ENCODE peak calls at places on chromosome 1, in six cellular contexts. One of them, this sample, is unnamed.

GRCh38 chr1:225677350-225678124 is 24.6 kb upstream of the ENAH start:
- DNase-seq in H1: peak; percentile 79
- DNase-seq in mesendoderm: peak; percentile 46
- DNase-seq in neuronal stem cell: no peak
- DNase-seq in IMR-90: no peak
- DNase-seq in mesenchymal stem cell: no peak
- DNase-seq in this sample: peak; percentile 70

GRCh38 chr1:42938596-42939184 is 20.0 kb downstream of the SLC2A1 start:
- DNase-seq in H1: no peak
- DNase-seq in mesendoderm: no peak
- DNase-seq in mesenchymal stem cell: no peak
- DNase-seq in IMR-90: no peak
- DNase-seq in neuronal stem cell: no peak
- DNase-seq in this sample: no peak

GRCh38 chr1:225343618-225344017 is 84.2 kb downstream of the LBR start:
- DNase-seq in mesendoderm: no peak
- DNase-seq in mesenchymal stem cell: peak; percentile 17
- DNase-seq in H1: no peak
- DNase-seq in IMR-90: peak; percentile 1
- DNase-seq in neuronal stem cell: no peak
- DNase-seq in this sample: no peak

GRCh38 chr1:99173282-99173681 is 91.0 kb upstream of the PLPPR4 start:
- DNase-seq in H1: no peak
- DNase-seq in neuronal stem cell: no peak
- DNase-seq in mesenchymal stem cell: no peak
- DNase-seq in IMR-90: peak; percentile 3
- DNase-seq in mesendoderm: no peak
- DNase-seq in this sample: no peak

GRCh38 chr1:207824691-207825090 is 72.8 kb downstream of the CD46 start:
- DNase-seq in neuronal stem cell: no peak
- DNase-seq in mesenchymal stem cell: peak; percentile 59
- DNase-seq in mesendoderm: no peak
- DNase-seq in IMR-90: no peak
- DNase-seq in H1: no peak
- DNase-seq in this sample: no peak

GRCh38 chr1:224245188-224245587 is 62.1 kb downstream of the DEGS1 start:
- DNase-seq in H1: no peak
- DNase-seq in mesendoderm: no peak
- DNase-seq in IMR-90: peak; percentile 55
- DNase-seq in neuronal stem cell: no peak
- DNase-seq in mesenchymal stem cell: peak; percentile 46
- DNase-seq in this sample: no peak

GRCh38 chr1:55288245-55288644 is 73.1 kb upstream of the USP24 start:
- DNase-seq in neuronal stem cell: no peak
- DNase-seq in H1: no peak
- DNase-seq in mesendoderm: no peak
- DNase-seq in mesenchymal stem cell: no peak
- DNase-seq in IMR-90: no peak
- DNase-seq in this sample: no peak

GRCh38 chr1:225998560-225999226 is 450 bp downstream of the SDE2 start:
- DNase-seq in neuronal stem cell: no peak
- DNase-seq in mesenchymal stem cell: peak; percentile 57
- DNase-seq in IMR-90: peak; percentile 57
- DNase-seq in mesendoderm: no peak
- DNase-seq in H1: no peak
- DNase-seq in this sample: no peak

GRCh38 chr1:8169364-8170058 is 143.4 kb upstream of the ERRFI1 start:
- DNase-seq in neuronal stem cell: no peak
- DNase-seq in mesenchymal stem cell: peak; percentile 79
- DNase-seq in mesendoderm: peak; percentile 79
- DNase-seq in H1: no peak
- DNase-seq in IMR-90: peak; percentile 89
- DNase-seq in this sample: no peak

GRCh38 chr1:241963722-241964121 is 6.2 kb downstream of the BECN2 start:
- DNase-seq in mesendoderm: no peak
- DNase-seq in IMR-90: no peak
- DNase-seq in mesenchymal stem cell: no peak
- DNase-seq in neuronal stem cell: no peak
- DNase-seq in H1: no peak
- DNase-seq in this sample: no peak

GRCh38 chr1:161008857-161009554 is 11.9 kb downstream of the F11R start:
- DNase-seq in mesendoderm: peak; percentile 70
- DNase-seq in neuronal stem cell: no peak
- DNase-seq in mesenchymal stem cell: peak; percentile 63
- DNase-seq in IMR-90: peak; percentile 31
- DNase-seq in H1: no peak
- DNase-seq in this sample: no peak

GRCh38 chr1:230747886-230748800 is 955 bp downstream of the CAPN9 start:
- DNase-seq in H1: no peak
- DNase-seq in mesenchymal stem cell: no peak
- DNase-seq in mesendoderm: no peak
- DNase-seq in IMR-90: no peak
- DNase-seq in neuronal stem cell: no peak
- DNase-seq in this sample: no peak

GRCh38 chr1:161730050-161730564 is 8.8 kb downstream of the FCRLB start:
- DNase-seq in mesenchymal stem cell: peak; percentile 62
- DNase-seq in H1: no peak
- DNase-seq in mesendoderm: no peak
- DNase-seq in IMR-90: peak; percentile 72
- DNase-seq in neuronal stem cell: no peak
- DNase-seq in this sample: no peak

GRCh38 chr1:59046730-59047157 is 250.2 kb upstream of the FGGY start:
- DNase-seq in mesendoderm: peak; percentile 19
- DNase-seq in IMR-90: peak; percentile 25
- DNase-seq in neuronal stem cell: no peak
- DNase-seq in H1: no peak
- DNase-seq in mesenchymal stem cell: peak; percentile 57
- DNase-seq in this sample: no peak

GRCh38 chr1:27862004-27862403 is 10.3 kb upstream of the THEMIS2 start:
- DNase-seq in mesenchymal stem cell: no peak
- DNase-seq in mesendoderm: no peak
- DNase-seq in IMR-90: no peak
- DNase-seq in neuronal stem cell: no peak
- DNase-seq in H1: no peak
- DNase-seq in this sample: no peak

DNA sequence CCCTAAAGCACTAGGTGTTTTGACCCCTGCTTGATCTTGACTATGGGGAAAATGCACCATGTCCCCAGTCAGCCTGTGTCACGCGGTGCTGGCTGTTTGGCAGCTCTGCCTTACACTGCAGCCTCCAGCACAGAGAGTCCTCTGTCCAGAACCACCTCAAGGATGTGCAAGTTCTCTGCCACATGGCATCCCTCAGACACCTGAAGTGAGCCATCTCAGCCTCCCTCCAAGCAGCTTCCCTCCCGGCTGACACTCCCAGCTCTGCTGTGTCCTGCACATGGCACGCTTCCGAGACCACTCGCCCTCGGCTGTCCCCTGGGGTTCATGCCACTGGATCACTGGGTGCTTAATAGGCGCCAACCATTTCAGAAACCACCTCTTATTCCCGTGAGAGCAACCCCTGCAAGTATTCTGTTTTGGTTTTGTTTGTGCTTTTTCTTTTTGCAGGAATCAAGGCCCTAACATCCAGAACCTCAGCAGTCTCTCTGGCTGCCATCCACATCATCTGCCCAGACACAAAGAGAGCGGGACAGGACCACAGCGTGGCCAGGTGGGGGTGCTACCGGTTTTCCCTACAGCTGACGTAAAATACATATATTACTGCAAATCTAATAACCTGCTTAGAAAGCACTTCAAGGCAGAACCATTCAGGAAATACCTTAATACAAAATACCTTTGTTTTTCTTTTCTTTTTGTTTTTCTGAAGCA is 45.7 kb downstream of the CAPZB start:
- DNase-seq in IMR-90: no peak
- DNase-seq in neuronal stem cell: no peak
- DNase-seq in H1: no peak
- DNase-seq in mesendoderm: peak; percentile 40
- DNase-seq in mesenchymal stem cell: no peak
- DNase-seq in this sample: no peak
- H3K4ac ChIP-seq in IMR-90: peak overlapping the region; percentile 19
- H3K4ac ChIP-seq in neuronal stem cell: no peak overlapping the region
- H3K4ac ChIP-seq in H1: no peak overlapping the region
- H3K4ac ChIP-seq in mesendoderm: no peak overlapping the region
- H3K4ac ChIP-seq in mesenchymal stem cell: no peak overlapping the region
- H3K4ac ChIP-seq in this sample: no peak overlapping the region

DNA sequence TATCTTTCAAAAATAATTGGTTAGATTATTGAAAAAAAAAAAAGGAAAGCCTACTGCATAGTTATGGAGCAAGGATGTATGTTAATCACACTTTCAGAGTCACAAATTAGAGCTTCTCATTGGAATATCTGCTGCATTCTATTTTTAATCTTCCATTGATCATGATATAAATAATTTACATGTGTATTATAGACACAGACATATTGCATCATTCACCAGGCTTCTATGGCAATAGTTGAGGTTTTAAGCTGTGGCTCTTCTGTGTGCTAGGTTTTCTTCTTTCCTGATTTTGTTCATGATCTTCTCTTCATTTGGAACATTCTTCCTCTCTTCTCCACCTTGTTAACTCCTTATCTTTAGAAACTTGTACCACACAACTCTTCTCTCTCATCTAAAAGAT is 123.2 kb upstream of the HMCN1 start:
- DNase-seq in H1: no peak
- DNase-seq in neuronal stem cell: no peak
- DNase-seq in IMR-90: no peak
- DNase-seq in mesendoderm: no peak
- DNase-seq in mesenchymal stem cell: no peak
- DNase-seq in this sample: no peak
- H2BK15ac ChIP-seq in H1: no peak overlapping the region
- H2BK15ac ChIP-seq in neuronal stem cell: no peak overlapping the region
- H2BK15ac ChIP-seq in IMR-90: no peak overlapping the region
- H2BK15ac ChIP-seq in mesendoderm: no peak overlapping the region
- H2BK15ac ChIP-seq in mesenchymal stem cell: no peak overlapping the region
- H2BK15ac ChIP-seq in this sample: no peak overlapping the region

DNA sequence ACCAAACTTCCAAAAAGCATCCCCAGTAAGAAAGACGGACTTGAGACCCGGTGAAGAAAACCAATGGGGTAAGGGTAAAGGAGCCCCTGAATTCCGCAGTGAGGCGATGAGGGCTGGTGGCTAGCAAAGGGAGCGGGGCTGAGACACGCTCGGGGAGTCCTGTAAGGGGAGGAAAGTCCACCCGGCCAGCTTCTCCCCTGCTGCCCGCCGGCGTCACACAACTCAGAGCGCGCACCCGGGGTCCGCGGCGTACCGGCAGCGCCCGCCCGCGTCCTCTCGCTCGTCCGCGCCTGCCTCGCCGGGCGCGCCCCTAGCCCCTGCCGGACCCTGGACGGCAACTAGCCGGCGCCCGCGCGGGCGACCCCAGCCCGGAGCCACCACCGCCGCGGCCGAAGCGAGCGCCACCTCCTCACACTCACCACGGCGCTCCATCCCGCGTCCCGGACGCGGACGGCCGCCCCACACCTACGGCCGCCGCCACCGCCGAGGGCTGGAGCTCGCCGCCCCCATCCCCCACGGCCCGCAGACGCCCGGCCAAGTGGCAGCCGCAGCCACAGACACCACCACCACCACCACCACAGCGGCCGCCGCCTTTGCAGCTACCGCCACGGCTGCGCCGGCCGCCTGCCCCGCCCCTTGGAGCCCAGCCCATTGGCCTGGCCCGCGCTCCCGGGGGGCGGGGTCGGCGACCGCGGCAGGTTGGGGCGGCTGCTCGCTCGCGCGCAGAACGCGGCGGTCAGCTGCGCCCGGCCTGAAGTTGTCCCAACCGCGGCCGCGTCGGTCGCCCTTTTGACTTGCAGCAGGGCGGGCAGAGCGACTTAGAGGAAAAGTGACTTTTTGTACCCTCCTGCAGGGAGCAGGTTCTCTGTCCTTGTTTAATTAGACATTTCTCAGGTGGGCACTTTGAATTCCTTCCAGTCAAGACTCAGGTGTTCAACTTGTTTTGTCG is 10.0 kb upstream of the ARHGAP29 start:
- DNase-seq in mesendoderm: peak; percentile 90
- DNase-seq in mesenchymal stem cell: peak; percentile 53
- DNase-seq in IMR-90: peak; percentile 36
- DNase-seq in neuronal stem cell: peak; percentile 82
- DNase-seq in H1: peak; percentile 91
- DNase-seq in this sample: peak; percentile 85
- H3K4ac ChIP-seq in mesendoderm: peak overlapping the region; percentile 42
- H3K4ac ChIP-seq in mesenchymal stem cell: no peak overlapping the region
- H3K4ac ChIP-seq in IMR-90: peak overlapping the region; percentile 23
- H3K4ac ChIP-seq in neuronal stem cell: no peak overlapping the region
- H3K4ac ChIP-seq in H1: no peak overlapping the region
- H3K4ac ChIP-seq in this sample: no peak overlapping the region

GRCh38 chr1:112716133-112716720 is 1.1 kb upstream of the PPM1J start:
- DNase-seq in mesendoderm: peak; percentile 97
- DNase-seq in IMR-90: peak; percentile 90
- DNase-seq in H1: peak; percentile 94
- DNase-seq in neuronal stem cell: peak; percentile 95
- DNase-seq in mesenchymal stem cell: peak; percentile 92
- DNase-seq in this sample: peak; percentile 94
- H2BK15ac ChIP-seq in mesendoderm: no peak overlapping the region
- H2BK15ac ChIP-seq in IMR-90: no peak overlapping the region
- H2BK15ac ChIP-seq in H1: peak overlapping the region; percentile 20
- H2BK15ac ChIP-seq in neuronal stem cell: no peak overlapping the region
- H2BK15ac ChIP-seq in mesenchymal stem cell: no peak overlapping the region
- H2BK15ac ChIP-seq in this sample: no peak overlapping the region

GRCh38 chr1:15850450-15851079 is 3.1 kb downstream of the SPEN start:
- DNase-seq in neuronal stem cell: no peak
- DNase-seq in IMR-90: no peak
- DNase-seq in mesendoderm: no peak
- DNase-seq in H1: peak; percentile 23
- DNase-seq in mesenchymal stem cell: peak; percentile 46
- DNase-seq in this sample: no peak

GRCh38 chr1:15852828-15853302 is 5.4 kb downstream of the SPEN start:
- DNase-seq in neuronal stem cell: no peak
- DNase-seq in mesendoderm: no peak
- DNase-seq in IMR-90: no peak
- DNase-seq in mesenchymal stem cell: no peak
- DNase-seq in H1: no peak
- DNase-seq in this sample: no peak

GRCh38 chr1:15849775-15850449 is 2.4 kb downstream of the SPEN start:
- DNase-seq in IMR-90: peak; percentile 60
- DNase-seq in H1: peak; percentile 64
- DNase-seq in mesendoderm: peak; percentile 91
- DNase-seq in mesenchymal stem cell: peak; percentile 86
- DNase-seq in neuronal stem cell: peak; percentile 69
- DNase-seq in this sample: peak; percentile 69

GRCh38 chr1:15851251-15852035 is 3.9 kb downstream of the SPEN start:
- DNase-seq in neuronal stem cell: no peak
- DNase-seq in H1: peak; percentile 39
- DNase-seq in mesendoderm: peak; percentile 39
- DNase-seq in IMR-90: no peak
- DNase-seq in mesenchymal stem cell: no peak
- DNase-seq in this sample: no peak

GRCh38 chr1:15852036-15852827 is 4.7 kb downstream of the SPEN start:
- DNase-seq in IMR-90: peak; percentile 44
- DNase-seq in neuronal stem cell: no peak
- DNase-seq in H1: no peak
- DNase-seq in mesenchymal stem cell: no peak
- DNase-seq in mesendoderm: no peak
- DNase-seq in this sample: no peak
- H3K4ac ChIP-seq in IMR-90: no peak overlapping the region
- H3K4ac ChIP-seq in neuronal stem cell: no peak overlapping the region
- H3K4ac ChIP-seq in H1: no peak overlapping the region
- H3K4ac ChIP-seq in mesenchymal stem cell: no peak overlapping the region
- H3K4ac ChIP-seq in mesendoderm: no peak overlapping the region
- H3K4ac ChIP-seq in this sample: no peak overlapping the region